ENCODE peak calls at places on chromosomes 4 and X, in four cellular contexts. One of them, this sample, is unnamed.

GRCh38 chr4:122874194-122874593 is 47.6 kb downstream of the FGF2 start:
- DNase-seq in PC-9: peak; percentile 79
- DNase-seq in astrocyte: peak; percentile 82
- DNase-seq in fibroblast of the aortic adventitia: peak; percentile 94
- DNase-seq in this sample: peak; percentile 51

GRCh38 chr4:79147251-79147650 is 178.6 kb downstream of the NAA11 start:
- DNase-seq in fibroblast of the aortic adventitia: no peak
- DNase-seq in PC-9: no peak
- DNase-seq in astrocyte: no peak
- DNase-seq in this sample: no peak

GRCh38 chrX:111847491-111847890 is 28.5 kb upstream of the TRPC5OS start:
- DNase-seq in astrocyte: no peak
- DNase-seq in PC-9: no peak
- DNase-seq in fibroblast of the aortic adventitia: no peak
- DNase-seq in this sample: no peak

GRCh38 chrX:50941638-50942037 is 31.1 kb downstream of the BMP15 start:
- DNase-seq in fibroblast of the aortic adventitia: no peak
- DNase-seq in astrocyte: no peak
- DNase-seq in PC-9: no peak
- DNase-seq in this sample: no peak

GRCh38 chr4:124203613-124204284 is 508.8 kb downstream of the ANKRD50 start:
- DNase-seq in fibroblast of the aortic adventitia: peak; percentile 97
- DNase-seq in astrocyte: peak; percentile 92
- DNase-seq in PC-9: peak; percentile 73
- DNase-seq in this sample: peak; percentile 29

GRCh38 chr4:176404591-176404990 is 84.8 kb downstream of the SPCS3 start:
- DNase-seq in fibroblast of the aortic adventitia: peak; percentile 44
- DNase-seq in astrocyte: peak; percentile 53
- DNase-seq in PC-9: no peak
- DNase-seq in this sample: no peak

GRCh38 chr4:123468479-123469031 is 72.0 kb downstream of the SPRY1 start:
- DNase-seq in PC-9: peak; percentile 52
- DNase-seq in astrocyte: no peak
- DNase-seq in fibroblast of the aortic adventitia: no peak
- DNase-seq in this sample: no peak

GRCh38 chr4:183443609-183444148 is 757 bp upstream of the CDKN2AIP start:
- DNase-seq in astrocyte: peak; percentile 55
- DNase-seq in PC-9: peak; percentile 35
- DNase-seq in fibroblast of the aortic adventitia: no peak
- DNase-seq in this sample: peak; percentile 2

GRCh38 chr4:35300996-35301774 is 943.1 kb downstream of the ARAP2 start:
- DNase-seq in astrocyte: no peak
- DNase-seq in fibroblast of the aortic adventitia: no peak
- DNase-seq in PC-9: no peak
- DNase-seq in this sample: no peak

GRCh38 chrX:48761674-48762471 is at the start of gene GLOD5:
- DNase-seq in PC-9: peak; percentile 74
- DNase-seq in astrocyte: no peak
- DNase-seq in fibroblast of the aortic adventitia: no peak
- DNase-seq in this sample: no peak

GRCh38 chr4:37728064-37728463 is 41.9 kb upstream of the RELL1 start:
- DNase-seq in fibroblast of the aortic adventitia: no peak
- DNase-seq in PC-9: peak; percentile 48
- DNase-seq in astrocyte: no peak
- DNase-seq in this sample: no peak

GRCh38 chrX:43087825-43088224 is 309.9 kb upstream of the PPP1R2C start:
- DNase-seq in astrocyte: no peak
- DNase-seq in fibroblast of the aortic adventitia: no peak
- DNase-seq in PC-9: no peak
- DNase-seq in this sample: no peak

GRCh38 chrX:85065512-85066198 is 62.0 kb downstream of the APOOL start:
- DNase-seq in PC-9: no peak
- DNase-seq in fibroblast of the aortic adventitia: no peak
- DNase-seq in astrocyte: no peak
- DNase-seq in this sample: no peak

GRCh38 chr4:40848981-40849380 is 99.2 kb downstream of the NSUN7 start:
- DNase-seq in PC-9: no peak
- DNase-seq in fibroblast of the aortic adventitia: peak; percentile 23
- DNase-seq in astrocyte: no peak
- DNase-seq in this sample: no peak

GRCh38 chr4:163300445-163300844 is 32.0 kb downstream of the NPY1R start:
- DNase-seq in PC-9: no peak
- DNase-seq in astrocyte: no peak
- DNase-seq in fibroblast of the aortic adventitia: no peak
- DNase-seq in this sample: no peak

GRCh38 chr4:76430519-76431388 is 4.3 kb upstream of the SHROOM3 start:
- DNase-seq in astrocyte: peak; percentile 34
- DNase-seq in PC-9: peak; percentile 55
- DNase-seq in fibroblast of the aortic adventitia: peak; percentile 80
- DNase-seq in this sample: peak; percentile 7

GRCh38 chr4:7890635-7891393 is 48.8 kb downstream of the AFAP1 start:
- DNase-seq in PC-9: no peak
- DNase-seq in astrocyte: peak; percentile 97
- DNase-seq in fibroblast of the aortic adventitia: peak; percentile 71
- DNase-seq in this sample: no peak

GRCh38 chrX:53265771-53266170 is 15.6 kb downstream of the IQSEC2 start:
- DNase-seq in fibroblast of the aortic adventitia: peak; percentile 80
- DNase-seq in astrocyte: peak; percentile 36
- DNase-seq in PC-9: peak; percentile 64
- DNase-seq in this sample: no peak

GRCh38 chr4:186104895-186105720 is 604 bp downstream of the FAM149A start:
- DNase-seq in astrocyte: no peak
- DNase-seq in fibroblast of the aortic adventitia: no peak
- DNase-seq in PC-9: no peak
- DNase-seq in this sample: no peak
- H3K4me3 ChIP-seq in astrocyte: peak overlapping the region; percentile 42
- H3K4me3 ChIP-seq in fibroblast of the aortic adventitia: peak overlapping the region; percentile 28
- H3K4me3 ChIP-seq in PC-9: peak overlapping the region; percentile 43
- H3K4me3 ChIP-seq in this sample: no peak overlapping the region

DNA sequence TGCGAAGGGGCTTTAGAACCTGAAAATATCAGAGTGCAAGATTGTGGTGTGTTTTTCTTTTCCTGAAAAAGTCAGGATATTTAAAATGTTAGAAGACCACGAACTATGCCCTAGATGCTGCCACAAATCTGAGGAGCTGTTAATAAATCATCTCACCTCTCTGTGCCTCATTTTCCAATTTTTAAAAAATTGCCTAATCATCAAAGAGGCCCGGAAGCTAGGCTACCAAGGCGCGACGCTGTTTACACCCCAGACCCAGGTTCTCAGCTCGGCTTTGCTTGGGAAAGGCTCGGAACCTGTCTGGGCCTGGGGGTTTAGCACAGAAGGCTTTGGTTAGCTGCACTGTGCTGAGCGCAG is 409.6 kb downstream of the BCOR start:
- DNase-seq in astrocyte: no peak
- DNase-seq in fibroblast of the aortic adventitia: no peak
- DNase-seq in PC-9: no peak
- DNase-seq in this sample: no peak
- H3K4me3 ChIP-seq in astrocyte: no peak overlapping the region
- H3K4me3 ChIP-seq in fibroblast of the aortic adventitia: peak overlapping the region; percentile 47
- H3K4me3 ChIP-seq in PC-9: no peak overlapping the region
- H3K4me3 ChIP-seq in this sample: peak overlapping the region; percentile 50

GRCh38 chrX:57821703-57822375 is 88.4 kb downstream of the ZXDA start:
- DNase-seq in astrocyte: peak; percentile 16
- DNase-seq in fibroblast of the aortic adventitia: peak; percentile 78
- DNase-seq in PC-9: no peak
- DNase-seq in this sample: peak; percentile 7
- H3K4me3 ChIP-seq in astrocyte: no peak overlapping the region
- H3K4me3 ChIP-seq in fibroblast of the aortic adventitia: no peak overlapping the region
- H3K4me3 ChIP-seq in PC-9: peak overlapping the region; percentile 13
- H3K4me3 ChIP-seq in this sample: no peak overlapping the region

DNA sequence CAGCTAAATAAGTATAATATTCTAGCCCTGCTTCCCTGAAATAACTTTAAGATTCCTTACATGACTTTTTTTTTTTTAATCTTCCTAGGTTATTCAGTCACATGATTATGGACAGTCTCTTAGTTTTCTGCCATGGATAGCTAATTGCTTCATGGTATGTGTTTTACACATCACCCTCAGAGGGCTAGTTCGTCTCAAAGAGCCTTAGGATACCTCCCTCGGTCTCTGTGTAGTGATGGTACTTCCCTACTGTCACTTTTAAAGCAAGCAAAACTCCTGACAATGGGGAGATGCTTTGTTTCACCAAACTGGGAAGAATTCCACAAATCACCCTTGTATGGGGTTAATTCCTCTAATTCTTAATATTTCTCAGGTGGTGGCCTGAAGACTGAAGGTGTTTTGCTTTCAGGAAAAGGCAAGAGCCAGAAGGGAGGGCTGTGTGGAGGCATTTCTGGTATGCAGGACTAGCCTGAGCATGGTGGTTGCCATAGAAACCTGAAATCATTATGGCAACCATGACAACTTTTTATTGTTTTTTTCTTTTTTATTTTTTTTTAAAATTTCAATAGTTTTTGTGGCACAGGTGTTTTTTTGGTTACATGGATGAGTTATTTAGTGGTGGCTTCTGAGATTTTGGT is 70.4 kb downstream of the BEX3 start:
- DNase-seq in PC-9: no peak
- DNase-seq in fibroblast of the aortic adventitia: peak; percentile 38
- DNase-seq in astrocyte: peak; percentile 36
- DNase-seq in this sample: no peak
- H3K4me3 ChIP-seq in PC-9: no peak overlapping the region
- H3K4me3 ChIP-seq in fibroblast of the aortic adventitia: no peak overlapping the region
- H3K4me3 ChIP-seq in astrocyte: no peak overlapping the region
- H3K4me3 ChIP-seq in this sample: no peak overlapping the region

GRCh38 chr4:180852743-180853142 is 1390.5 kb upstream of the TENM3 start:
- DNase-seq in astrocyte: no peak
- DNase-seq in PC-9: no peak
- DNase-seq in fibroblast of the aortic adventitia: no peak
- DNase-seq in this sample: no peak
- H3K4me3 ChIP-seq in astrocyte: no peak overlapping the region
- H3K4me3 ChIP-seq in PC-9: no peak overlapping the region
- H3K4me3 ChIP-seq in fibroblast of the aortic adventitia: no peak overlapping the region
- H3K4me3 ChIP-seq in this sample: no peak overlapping the region

GRCh38 chr4:164772076-164772475 is 18.1 kb downstream of the SMIM31 start:
- DNase-seq in fibroblast of the aortic adventitia: no peak
- DNase-seq in astrocyte: no peak
- DNase-seq in PC-9: no peak
- DNase-seq in this sample: no peak
- H3K4me3 ChIP-seq in fibroblast of the aortic adventitia: no peak overlapping the region
- H3K4me3 ChIP-seq in astrocyte: no peak overlapping the region
- H3K4me3 ChIP-seq in PC-9: no peak overlapping the region
- H3K4me3 ChIP-seq in this sample: no peak overlapping the region

GRCh38 chrX:129781134-129782014 is 1.6 kb downstream of the SASH3 start:
- DNase-seq in astrocyte: no peak
- DNase-seq in PC-9: no peak
- DNase-seq in fibroblast of the aortic adventitia: no peak
- DNase-seq in this sample: no peak

GRCh38 chrX:129782015-129782495 is 2.3 kb downstream of the SASH3 start:
- DNase-seq in astrocyte: no peak
- DNase-seq in PC-9: no peak
- DNase-seq in fibroblast of the aortic adventitia: no peak
- DNase-seq in this sample: no peak

GRCh38 chrX:129779086-129779672 is 570 bp upstream of the SASH3 start:
- DNase-seq in astrocyte: no peak
- DNase-seq in fibroblast of the aortic adventitia: no peak
- DNase-seq in PC-9: no peak
- DNase-seq in this sample: no peak

GRCh38 chrX:129780441-129781105 is 824 bp downstream of the SASH3 start:
- DNase-seq in PC-9: no peak
- DNase-seq in astrocyte: no peak
- DNase-seq in fibroblast of the aortic adventitia: no peak
- DNase-seq in this sample: no peak

GRCh38 chrX:129779747-129780146 is at the start of gene SASH3:
- DNase-seq in fibroblast of the aortic adventitia: no peak
- DNase-seq in PC-9: no peak
- DNase-seq in astrocyte: no peak
- DNase-seq in this sample: no peak
- H3K4me3 ChIP-seq in fibroblast of the aortic adventitia: no peak within 1 kb of the TSS
- H3K4me3 ChIP-seq in PC-9: no peak within 1 kb of the TSS
- H3K4me3 ChIP-seq in astrocyte: no peak within 1 kb of the TSS
- H3K4me3 ChIP-seq in this sample: no peak within 1 kb of the TSS